ENCODE peak calls at places on chromosomes 16 and 17, in five cellular contexts. J is heart left ventricle, T is nephron progenitor cell, Q is skeletal muscle cell, O is brain microvascular endothelial cell. Y is an unnamed sample.
A peak's percentile ranks its signal among the peaks of the same experiment; 100 is the strongest.

GRCh38 chr17:75481194-75482059 is 25.0 kb downstream of the TMEM94 start:
- DNase-seq in J (no peak), T (no peak), Q (no peak), O (no peak), Y (no peak)

GRCh38 chr16:337437-337836 is 15.1 kb downstream of the AXIN1 start:
- DNase-seq in J (no peak), T (no peak), Q (no peak), O (no peak), Y (no peak)

GRCh38 chr17:58121925-58122324 is 26.3 kb upstream of the OR4D1 start:
- DNase-seq in J (no peak), T (no peak), Q (peak; percentile 14), O (peak; percentile 25), Y (no peak)

GRCh38 chr17:7644768-7645167 is 6.0 kb upstream of the ATP1B2 start:
- DNase-seq in J (no peak), T (no peak), Q (no peak), O (no peak), Y (no peak)

GRCh38 chr16:75446416-75446815 is 13.1 kb upstream of the CFDP1 start:
- DNase-seq in J (no peak), T (no peak), Q (no peak), O (no peak), Y (no peak)

GRCh38 chr16:54974391-54974790 is 43.7 kb downstream of the IRX5 start:
- DNase-seq in J (no peak), T (peak; percentile 70), Q (no peak), O (no peak), Y (no peak)

GRCh38 chr16:4290236-4290830 is 17.5 kb upstream of the TFAP4 start:
- DNase-seq in J (no peak), T (no peak), Q (no peak), O (peak; percentile 23), Y (peak; percentile 49)

GRCh38 chr17:8080799-8081219 is 6.7 kb downstream of the ALOX12B start:
- DNase-seq in J (no peak), T (no peak), Q (no peak), O (no peak), Y (no peak)

GRCh38 chr17:79707441-79707850 is 23.3 kb upstream of the ENPP7 start:
- DNase-seq in J (no peak), T (no peak), Q (no peak), O (no peak), Y (no peak)

GRCh38 chr17:37844158-37844976 is 79.8 kb upstream of the TBC1D3K start:
- DNase-seq in J (peak; percentile 42), T (peak; percentile 84), Q (peak; percentile 9), O (peak; percentile 57), Y (no peak)

GRCh38 chr16:77376358-77376757 is 58.5 kb downstream of the ADAMTS18 start:
- DNase-seq in J (no peak), T (no peak), Q (no peak), O (no peak), Y (no peak)

GRCh38 chr16:28192811-28193529 is 18.8 kb downstream of the XPO6 start:
- DNase-seq in J (no peak), T (no peak), Q (no peak), O (no peak), Y (no peak)

GRCh38 chr17:27817731-27818130 is 17.4 kb upstream of the NOS2 start:
- DNase-seq in J (no peak), T (no peak), Q (no peak), O (peak; percentile 14), Y (no peak)

GRCh38 chr17:35918665-35919064 is 11.9 kb downstream of the RDM1 start:
- DNase-seq in J (no peak), T (no peak), Q (no peak), O (no peak), Y (no peak)

GRCh38 chr17:76121932-76122383 is 18.4 kb upstream of the EXOC7 start:
- DNase-seq in J (no peak), T (no peak), Q (no peak), O (no peak), Y (no peak)

GRCh38 chr17:58232707-58233156 is 5.7 kb upstream of the LPO start:
- DNase-seq in J (no peak), T (no peak), Q (peak; percentile 87), O (peak; percentile 95), Y (peak; percentile 84)

GRCh38 chr16:54266363-54266955 is 20.1 kb downstream of the IRX3 start:
- DNase-seq in J (no peak), T (no peak), Q (no peak), O (no peak), Y (no peak)

GRCh38 chr17:81868674-81869220 is 2.4 kb downstream of the ARHGDIA start:
- DNase-seq in J (peak; percentile 35), T (no peak), Q (peak; percentile 75), O (peak; percentile 79), Y (peak; percentile 63)

GRCh38 chr16:61050547-61050946 is 985.7 kb downstream of the CDH8 start:
- DNase-seq in J (no peak), T (no peak), Q (no peak), O (no peak), Y (no peak)

GRCh38 chr17:74768763-74769114 is 7.4 kb downstream of the NAT9 start:
- DNase-seq in J (no peak), T (no peak), Q (no peak), O (no peak), Y (no peak)

GRCh38 chr16:80459331-80459777 is 81.4 kb upstream of the DYNLRB2 start:
- DNase-seq in J (peak; percentile 41), T (no peak), Q (no peak), O (peak; percentile 6), Y (peak; percentile 27)

GRCh38 chr17:78343099-78343432 is 16.8 kb downstream of the SOCS3 start:
- DNase-seq in J (peak; percentile 82), T (no peak), Q (no peak), O (peak; percentile 88), Y (peak; percentile 33)

GRCh38 chr16:86383488-86384262 is 126.7 kb upstream of the FOXF1 start:
- DNase-seq in J (no peak), T (no peak), Q (no peak), O (peak; percentile 88), Y (no peak)

GRCh38 chr16:1237990-1238389 is 2.5 kb upstream of the TPSAB1 start:
- DNase-seq in J (no peak), T (no peak), Q (no peak), O (no peak), Y (no peak)

GRCh38 chr17:18967806-18968744 is 16.1 kb downstream of the SLC5A10 start:
- DNase-seq in J (no peak), T (no peak), Q (no peak), O (no peak), Y (no peak)

GRCh38 chr17:42010898-42011516 is 6.2 kb downstream of the DNAJC7 start:
- DNase-seq in J (no peak), T (no peak), Q (no peak), O (peak; percentile 36), Y (no peak)

GRCh38 chr17:81999587-81999974 is 22.2 kb downstream of the ASPSCR1 start:
- DNase-seq in J (no peak), T (no peak), Q (no peak), O (no peak), Y (no peak)

GRCh38 chr16:34801875-34802274 is 1342.5 kb downstream of the TP53TG3F start:
- DNase-seq in J (no peak), T (no peak), Q (no peak), O (no peak), Y (no peak)

GRCh38 chr17:30824002-30824355 is 513 bp downstream of the CRLF3 start:
- DNase-seq in J (no peak), T (peak; percentile 36), Q (no peak), O (no peak), Y (no peak)

GRCh38 chr17:16491131-16491702 is 776 bp downstream of the LRRC75A start:
- DNase-seq in J (no peak), T (peak; percentile 45), Q (no peak), O (no peak), Y (no peak)

GRCh38 chr17:65743313-65743665 is 181.8 kb upstream of the AXIN2 start:
- DNase-seq in J (no peak), T (no peak), Q (no peak), O (no peak), Y (no peak)

Y was measured in kidney glomerular epithelial cell.